ENCODE peak calls at places on chromosome 20, in six cellular contexts. B is esophagus squamous epithelium, I is ovary, O is uterus, V is fibroblast of lung, E is fibroblast of the aortic adventitia. P is an unnamed sample.

GRCh38 chr20:64121586-64121985 is 14.2 kb upstream of the NPBWR2 start:
- DNase-seq in B (no peak), I (no peak), O (no peak), V (no peak), E (no peak), P (no peak)

GRCh38 chr20:17534077-17534476 is 2.9 kb upstream of the BFSP1 start:
- DNase-seq in B (no peak), I (no peak), O (no peak), V (no peak), E (no peak), P (no peak)

GRCh38 chr20:528923-529594 is 14.5 kb downstream of the CSNK2A1 start:
- DNase-seq in B (no peak), I (no peak), O (no peak), V (peak), E (peak), P (peak)

GRCh38 chr20:47620808-47621805 is 119.4 kb downstream of the NCOA3 start:
- DNase-seq in B (no peak), I (no peak), O (no peak), V (peak), E (peak), P (peak)

GRCh38 chr20:35271904-35272303 is 6.0 kb downstream of the MMP24OS start:
- DNase-seq in B (no peak), I (no peak), O (no peak), V (peak), E (peak), P (no peak)

GRCh38 chr20:23878787-23879186 is 761 bp downstream of the CST5 start:
- DNase-seq in B (no peak), I (no peak), O (no peak), V (no peak), E (no peak), P (no peak)

GRCh38 chr20:57250607-57251343 is 15.7 kb downstream of the BMP7 start:
- DNase-seq in B (no peak), I (no peak), O (no peak), V (peak), E (no peak), P (no peak)

GRCh38 chr20:6976535-6976934 is 209.0 kb downstream of the BMP2 start:
- DNase-seq in B (no peak), I (no peak), O (no peak), V (peak), E (no peak), P (no peak)

GRCh38 chr20:37651932-37652331 is 41.9 kb upstream of the CTNNBL1 start:
- DNase-seq in B (no peak), I (no peak), O (no peak), V (peak), E (peak), P (no peak)

GRCh38 chr20:40563296-40563950 is 125.6 kb downstream of the MAFB start:
- DNase-seq in B (peak), I (no peak), O (no peak), V (peak), E (peak), P (no peak)

GRCh38 chr20:40192083-40192482 is 497.0 kb downstream of the MAFB start:
- DNase-seq in B (no peak), I (no peak), O (no peak), V (no peak), E (no peak), P (no peak)

GRCh38 chr20:45433316-45433715 is 17.4 kb downstream of the PIGT start:
- DNase-seq in B (no peak), I (no peak), O (peak), V (peak), E (peak), P (peak)

GRCh38 chr20:50838322-50838625 is 43.4 kb downstream of the BCAS4 start:
- DNase-seq in B (no peak), I (no peak), O (no peak), V (no peak), E (no peak), P (no peak)

GRCh38 chr20:10728873-10729670 is 55.3 kb upstream of the JAG1 start:
- DNase-seq in B (no peak), I (no peak), O (no peak), V (peak), E (peak), P (no peak)

GRCh38 chr20:35788796-35789195 is 17.0 kb downstream of the PHF20 start:
- DNase-seq in B (no peak), I (no peak), O (no peak), V (no peak), E (no peak), P (no peak)

GRCh38 chr20:825710-826421 is 7.6 kb upstream of the FAM110A start:
- DNase-seq in B (no peak), I (no peak), O (no peak), V (peak), E (no peak), P (no peak)

DNA sequence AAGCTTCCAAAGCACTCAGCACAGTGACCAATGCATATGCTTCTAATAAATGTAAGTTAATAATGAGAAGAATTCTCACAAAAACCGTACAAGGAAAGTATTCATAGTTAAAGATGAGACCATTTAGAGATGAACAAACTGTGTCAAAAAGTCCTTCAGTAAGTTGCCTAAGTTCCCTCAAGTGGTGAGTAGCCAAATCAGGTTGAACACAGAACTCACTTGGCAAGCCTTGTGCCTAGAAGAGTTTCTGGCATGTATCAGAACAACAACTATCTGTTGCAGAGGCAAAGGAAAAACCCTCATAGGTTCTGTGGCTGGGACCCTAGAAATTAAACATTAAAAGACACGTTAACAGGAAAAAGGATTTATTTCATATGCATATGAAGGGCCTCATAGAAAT is 129.6 kb upstream of the DOK5 start:
- DNase-seq in B (no peak), I (no peak), O (no peak), V (peak), E (peak), P (no peak)
- H3K4me3 ChIP-seq in B (no peak), I (no peak), O (no peak), V (no peak), E (no peak), P (no peak)

GRCh38 chr20:2741463-2741862 is 48.9 kb downstream of the EBF4 start:
- DNase-seq in B (no peak), I (no peak), O (no peak), V (no peak), E (no peak), P (no peak)
- H3K4me3 ChIP-seq in B (no peak), I (no peak), O (no peak), V (no peak), E (no peak), P (no peak)

GRCh38 chr20:49515588-49515987 is 33.1 kb upstream of the KCNB1 start:
- DNase-seq in B (no peak), I (no peak), O (no peak), V (no peak), E (no peak), P (no peak)

GRCh38 chr20:49511788-49512525 is 29.5 kb upstream of the KCNB1 start:
- DNase-seq in B (no peak), I (no peak), O (no peak), V (no peak), E (no peak), P (no peak)

GRCh38 chr20:49510562-49511117 is 28.2 kb upstream of the KCNB1 start:
- DNase-seq in B (no peak), I (peak), O (peak), V (peak), E (peak), P (peak)

GRCh38 chr20:49513531-49513930 is 31.1 kb upstream of the KCNB1 start:
- DNase-seq in B (no peak), I (no peak), O (no peak), V (no peak), E (no peak), P (no peak)

GRCh38 chr20:49513009-49513408 is 30.5 kb upstream of the KCNB1 start:
- DNase-seq in B (no peak), I (no peak), O (no peak), V (no peak), E (no peak), P (no peak)
- H3K4me3 ChIP-seq in B (no peak), I (no peak), O (no peak), V (no peak), E (no peak), P (no peak)

GRCh38 chr20:20367681-20368413 is at the start of gene INSM1:
- DNase-seq in B (no peak), I (no peak), O (no peak), V (no peak), E (no peak), P (no peak)
- H3K4me3 ChIP-seq in B (peak), I (no peak), O (no peak), V (no peak), E (no peak), P (no peak)

P was measured in AG04450.